ENCODE peak calls at places on chromosomes 16 and 17, in four cellular contexts. Q is AG09309, I is epithelial cell of esophagus, V is hepatocyte. C is an unnamed sample.

GRCh38 chr16:72468582-72468981 is 296.6 kb upstream of the PMFBP1 start:
- DNase-seq in Q (no peak), V (no peak), I (no peak), C (no peak)

GRCh38 chr16:88649924-88650748 is 717 bp downstream of the CYBA start:
- DNase-seq in V (peak), Q (no peak), I (peak), C (peak)

GRCh38 chr16:52611817-52612673 is 65.1 kb upstream of the TOX3 start:
- DNase-seq in Q (no peak), I (peak), V (peak), C (no peak)

GRCh38 chr16:85983606-85984005 is 84.6 kb downstream of the IRF8 start:
- DNase-seq in Q (no peak), I (no peak), V (no peak), C (no peak)

GRCh38 chr17:68697850-68698313 is 96.7 kb upstream of the FAM20A start:
- DNase-seq in I (peak), Q (no peak), V (no peak), C (no peak)

GRCh38 chr16:66968847-66969246 is 7.8 kb downstream of the CES3 start:
- DNase-seq in Q (no peak), V (no peak), I (no peak), C (no peak)

GRCh38 chr17:3838206-3838605 is 7.8 kb downstream of the NCBP3 start:
- DNase-seq in V (peak), Q (no peak), I (peak), C (no peak)

GRCh38 chr17:66717680-66718079 is 117.2 kb upstream of the CACNG5 start:
- DNase-seq in Q (no peak), I (peak), V (peak), C (no peak)

GRCh38 chr17:61587807-61588660 is 3.0 kb downstream of the NACA2 start:
- DNase-seq in V (no peak), Q (no peak), I (no peak), C (no peak)

GRCh38 chr17:71505200-71505599 is 615.6 kb upstream of the SOX9 start:
- DNase-seq in I (peak), Q (peak), V (no peak), C (no peak)

GRCh38 chr17:37742114-37742761 is 2.6 kb downstream of the HNF1B start:
- DNase-seq in V (peak), I (peak), Q (no peak), C (peak)

GRCh38 chr17:74231846-74232713 is 18.7 kb downstream of the TTYH2 start:
- DNase-seq in Q (no peak), V (no peak), I (no peak), C (no peak)

GRCh38 chr16:10180042-10180770 is 2.0 kb downstream of the GRIN2A start:
- DNase-seq in V (no peak), I (no peak), Q (no peak), C (no peak)

GRCh38 chr16:15611610-15612009 is 31.3 kb downstream of the MARF1 start:
- DNase-seq in Q (peak), I (no peak), V (no peak), C (no peak)

GRCh38 chr17:10837987-10838386 is at the start of gene PIRT:
- DNase-seq in Q (no peak), V (no peak), I (no peak), C (peak)

GRCh38 chr17:52885882-52886281 is 727.4 kb upstream of the CA10 start:
- DNase-seq in V (no peak), I (no peak), Q (no peak), C (no peak)

GRCh38 chr17:48551601-48552452 is 6.9 kb upstream of the HOXB2 start:
- DNase-seq in V (no peak), I (no peak), Q (no peak), C (peak)

GRCh38 chr16:86619263-86619935 is 41.0 kb downstream of the FOXL1 start:
- DNase-seq in V (no peak), Q (no peak), I (no peak), C (peak)

GRCh38 chr16:87721622-87722565 is 43.9 kb downstream of the KLHDC4 start:
- DNase-seq in V (no peak), Q (no peak), I (no peak), C (no peak)

GRCh38 chr17:56602292-56603130 is 9.0 kb downstream of the NOG start:
- DNase-seq in V (no peak), I (no peak), Q (no peak), C (no peak)

GRCh38 chr17:6924121-6924676 is 71.7 kb upstream of the ALOX12 start:
- DNase-seq in Q (no peak), I (no peak), V (no peak), C (no peak)

GRCh38 chr17:37557482-37557881 is 51.7 kb downstream of the SYNRG start:
- DNase-seq in V (no peak), Q (no peak), I (no peak), C (no peak)

GRCh38 chr16:15775209-15775608 is 81.6 kb downstream of the MYH11 start:
- DNase-seq in I (peak), V (no peak), Q (no peak), C (peak)

GRCh38 chr17:50836826-50837225 is 1.4 kb downstream of the WFIKKN2 start:
- DNase-seq in V (no peak), I (no peak), Q (no peak), C (no peak)

GRCh38 chr17:62628845-62629555 is 1.5 kb downstream of the MRC2 start:
- DNase-seq in Q (no peak), I (no peak), V (peak), C (peak)

GRCh38 chr17:33838281-33838680 is 416.8 kb upstream of the CCL2 start:
- DNase-seq in V (no peak), I (no peak), Q (no peak), C (no peak)

GRCh38 chr17:50425682-50426471 is at the start of gene ACSF2:
- DNase-seq in I (peak), Q (no peak), V (peak), C (peak)

GRCh38 chr17:45144199-45145034 is 3.9 kb upstream of the HEXIM1 start:
- DNase-seq in Q (no peak), I (no peak), V (peak), C (peak)

GRCh38 chr17:65022751-65023421 is 33.7 kb downstream of the GNA13 start:
- DNase-seq in V (no peak), I (peak), Q (peak), C (no peak)

GRCh38 chr17:65191805-65192740 is 54.9 kb downstream of the RGS9 start:
- DNase-seq in Q (no peak), V (no peak), I (peak), C (peak)

GRCh38 chr16:82056550-82056896 is 21.5 kb downstream of the HSD17B2 start:
- DNase-seq in V (no peak), Q (no peak), I (peak), C (no peak)

GRCh38 chr16:49441366-49441780 is 67.8 kb downstream of the C16orf78 start:
- DNase-seq in V (peak), Q (no peak), I (no peak), C (peak)

GRCh38 chr16:14029658-14030057 is 41.5 kb upstream of the MRTFB start:
- DNase-seq in Q (no peak), I (no peak), V (no peak), C (no peak)

GRCh38 chr17:76706817-76707216 is 3.9 kb downstream of the MXRA7 start:
- DNase-seq in I (no peak), Q (no peak), V (no peak), C (no peak)

GRCh38 chr16:25155553-25156460 is 44.3 kb downstream of the LCMT1 start:
- DNase-seq in V (no peak), Q (no peak), I (no peak), C (no peak)

GRCh38 chr17:70365098-70365583 is 195.8 kb downstream of the KCNJ2 start:
- DNase-seq in V (peak), Q (no peak), I (no peak), C (no peak)

GRCh38 chr16:11621539-11621919 is 34.8 kb upstream of the LITAF start:
- DNase-seq in I (no peak), V (no peak), Q (no peak), C (no peak)
- H3K4me3 ChIP-seq in I (no peak), V (no peak), Q (no peak), C (no peak)

DNA sequence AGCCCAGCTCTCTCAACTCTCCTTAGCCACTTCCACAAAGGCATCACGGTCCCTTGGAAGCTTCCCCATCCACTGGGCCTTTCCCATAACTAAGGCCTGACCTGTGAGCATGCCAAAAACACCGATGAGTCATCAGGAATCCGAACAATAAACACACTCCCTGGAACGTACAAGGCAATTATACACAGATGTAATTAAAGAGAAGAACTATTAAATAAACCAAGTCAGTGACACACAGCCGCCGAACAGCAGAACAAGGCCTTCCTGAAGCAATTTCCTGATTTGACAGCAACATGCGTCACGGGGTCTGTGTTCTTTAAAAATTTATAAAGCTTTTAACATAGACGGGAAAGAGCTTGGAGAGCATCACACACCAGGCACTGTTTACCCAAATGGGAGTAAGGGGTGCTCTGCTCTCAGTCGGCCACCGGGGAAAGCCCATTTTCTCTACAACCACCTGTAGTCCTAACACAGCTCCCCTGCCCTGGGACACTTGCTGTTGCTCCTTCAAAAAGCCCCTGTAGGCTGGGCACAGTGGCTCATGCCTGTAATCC is 29.4 kb downstream of the COG7 start:
- DNase-seq in I (peak), Q (peak), V (peak), C (no peak)
- H3K4me3 ChIP-seq in I (no peak), Q (no peak), V (no peak), C (no peak)

DNA sequence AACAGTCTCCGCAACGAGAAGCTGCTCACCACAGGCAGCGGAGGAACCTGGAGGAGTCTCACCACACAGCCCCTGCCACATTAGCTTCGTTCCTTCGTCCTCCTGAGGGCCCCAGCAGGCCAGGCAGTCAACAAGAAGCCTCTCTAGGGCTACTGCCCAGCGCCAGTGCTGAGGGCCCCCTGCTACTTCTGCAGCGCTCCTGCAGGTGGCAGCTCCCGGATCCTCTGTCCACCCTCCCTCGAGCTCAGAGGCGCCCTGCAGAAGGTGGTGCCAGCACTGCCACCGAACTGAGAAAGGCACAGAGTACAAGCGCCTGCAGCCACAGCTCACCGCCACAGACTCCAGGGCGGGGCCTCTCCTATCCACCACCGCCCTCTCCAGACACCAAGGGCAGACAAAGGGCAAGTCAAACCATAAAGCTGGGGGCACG is 27.3 kb downstream of the KDM8 start:
- DNase-seq in V (no peak), Q (no peak), I (no peak), C (peak)
- H3K4me3 ChIP-seq in V (no peak), Q (no peak), I (no peak), C (no peak)

DNA sequence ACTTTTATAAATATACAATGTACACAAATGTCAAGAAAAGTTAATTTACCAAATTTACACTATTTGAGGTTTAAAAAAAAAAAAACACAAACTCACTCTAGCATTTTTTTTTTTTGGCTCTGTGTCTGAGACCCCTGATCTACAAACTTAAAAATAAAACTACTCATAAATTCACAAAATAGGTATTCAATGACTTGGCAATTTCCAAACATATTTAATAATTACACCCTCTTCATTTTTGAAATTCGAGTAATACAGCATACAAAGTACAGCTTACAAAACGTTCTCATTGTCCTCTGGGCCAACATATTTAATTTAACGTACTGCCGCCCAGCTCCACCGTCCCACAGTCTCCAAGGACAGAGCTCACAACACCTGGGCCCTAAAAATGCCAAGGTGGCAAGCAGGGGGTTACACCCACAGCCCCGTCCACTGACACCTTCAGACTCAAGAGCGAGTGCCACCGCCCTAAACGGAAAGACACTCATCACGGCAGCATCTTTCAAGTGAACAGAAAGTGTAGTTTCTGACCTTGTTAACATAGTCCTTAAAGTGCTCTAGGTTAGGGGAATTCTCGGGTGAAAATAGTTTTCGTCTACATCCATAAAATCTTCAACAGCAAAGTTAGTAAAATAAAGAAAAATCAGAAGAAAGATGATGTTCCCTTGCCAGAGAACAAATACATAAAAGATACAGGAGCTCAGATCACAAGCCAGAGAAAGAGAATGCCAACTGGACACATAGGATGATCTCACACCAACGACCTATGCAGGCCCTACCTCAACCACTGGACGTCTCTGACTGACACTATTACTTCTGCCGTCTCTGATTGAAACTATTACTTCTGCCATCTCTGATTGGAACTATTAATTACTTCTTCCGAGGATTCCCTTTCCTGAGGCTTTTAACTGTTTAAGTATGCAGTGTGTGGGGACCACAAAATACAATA is 4.2 kb downstream of the ADCY9 start:
- DNase-seq in I (no peak), Q (no peak), V (no peak), C (no peak)
- H3K4me3 ChIP-seq in I (peak), Q (peak), V (peak), C (no peak)

DNA sequence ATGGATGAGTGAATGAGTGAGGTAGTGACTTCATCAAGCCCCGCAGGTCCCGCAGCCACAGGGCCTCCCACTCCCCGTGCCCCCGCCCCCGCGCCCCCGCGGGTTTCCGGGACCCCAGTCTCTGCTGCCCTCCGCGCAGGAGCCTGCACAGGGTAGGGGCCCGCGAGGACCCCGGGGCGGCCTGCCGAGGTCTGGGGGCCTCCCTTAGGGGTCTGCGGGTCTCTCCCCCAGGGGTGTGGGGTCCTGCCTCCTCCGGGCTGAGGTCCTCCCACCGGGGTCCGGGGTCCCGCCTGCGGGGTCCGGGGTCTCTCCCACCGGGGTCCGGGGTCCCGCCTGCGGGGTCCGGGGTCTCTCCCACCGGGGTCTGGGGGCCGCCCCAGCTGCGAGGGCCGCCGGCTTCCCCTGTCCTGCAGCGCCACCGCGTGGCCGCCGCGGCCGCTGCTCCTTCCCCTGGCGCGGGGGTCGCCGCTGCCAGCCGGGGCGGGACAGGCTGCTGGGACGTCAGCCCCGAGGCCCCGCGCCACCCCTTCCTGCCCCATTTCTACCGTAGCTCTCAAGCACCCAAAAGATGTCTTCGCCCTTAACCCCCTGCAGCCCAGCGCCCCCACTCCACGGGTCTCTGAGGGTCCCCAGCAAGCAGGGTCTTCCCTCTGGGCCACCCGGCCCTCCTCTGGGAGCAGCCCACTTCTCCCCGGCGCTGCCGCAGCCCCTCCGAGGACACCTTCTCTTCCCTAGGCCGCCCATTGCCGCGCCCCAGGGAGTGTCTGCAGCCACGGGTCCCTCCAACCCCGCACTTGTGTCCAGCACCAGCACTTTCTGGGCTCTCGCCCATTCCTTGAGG is 10.4 kb upstream of the CHMP6 start:
- DNase-seq in I (no peak), Q (no peak), V (peak), C (peak)
- H3K4me3 ChIP-seq in I (no peak), Q (no peak), V (no peak), C (peak)

GRCh38 chr16:2212362-2213324 is 2.0 kb upstream of the BRICD5 start:
- DNase-seq in I (peak), Q (no peak), V (no peak), C (no peak)
- H3K4me3 ChIP-seq in I (peak), Q (peak), V (peak), C (no peak)

GRCh38 chr16:2964416-2965223 is 545 bp downstream of the KREMEN2 start:
- DNase-seq in I (peak), Q (no peak), V (peak), C (peak)
- H3K4me3 ChIP-seq in I (peak), Q (no peak), V (peak), C (peak)